ENCODE peak calls at places on chromosomes 1 and 21, in five cellular contexts. One of them, this sample, is unnamed. For H3K9me3, the result is how much of the 10 kb centered on the place peaks cover.

GRCh38 chr21:43824250-43824882 is 35.0 kb downstream of the RRP1 start:
- DNase-seq in CD4-positive, alpha-beta memory T cell: no peak
- DNase-seq in lung: no peak
- DNase-seq in mammary epithelial cell: peak
- DNase-seq in aorta: peak
- DNase-seq in this sample: no peak

GRCh38 chr1:41870076-41870562 is 48.6 kb downstream of the HIVEP3 start:
- DNase-seq in CD4-positive, alpha-beta memory T cell: no peak
- DNase-seq in lung: no peak
- DNase-seq in mammary epithelial cell: peak
- DNase-seq in aorta: no peak
- DNase-seq in this sample: no peak

GRCh38 chr1:53134961-53135734 is 7.3 kb downstream of the SLC1A7 start:
- DNase-seq in CD4-positive, alpha-beta memory T cell: no peak
- DNase-seq in lung: no peak
- DNase-seq in mammary epithelial cell: no peak
- DNase-seq in aorta: no peak
- DNase-seq in this sample: no peak

GRCh38 chr1:18681423-18681835 is 50.8 kb downstream of the PAX7 start:
- DNase-seq in CD4-positive, alpha-beta memory T cell: peak
- DNase-seq in lung: peak
- DNase-seq in mammary epithelial cell: peak
- DNase-seq in aorta: no peak
- DNase-seq in this sample: no peak

GRCh38 chr1:245440933-245441332 is 286.1 kb downstream of the KIF26B start:
- DNase-seq in CD4-positive, alpha-beta memory T cell: no peak
- DNase-seq in lung: no peak
- DNase-seq in mammary epithelial cell: no peak
- DNase-seq in aorta: no peak
- DNase-seq in this sample: no peak

GRCh38 chr1:196655494-196655893 is 3.7 kb downstream of the CFH start:
- DNase-seq in CD4-positive, alpha-beta memory T cell: no peak
- DNase-seq in lung: no peak
- DNase-seq in mammary epithelial cell: no peak
- DNase-seq in aorta: no peak
- DNase-seq in this sample: no peak

GRCh38 chr1:232011961-232012360 is 385.4 kb downstream of the DISC1 start:
- DNase-seq in CD4-positive, alpha-beta memory T cell: no peak
- DNase-seq in lung: no peak
- DNase-seq in mammary epithelial cell: no peak
- DNase-seq in aorta: no peak
- DNase-seq in this sample: no peak

GRCh38 chr1:20302093-20302471 is 11.4 kb downstream of the VWA5B1 start:
- DNase-seq in CD4-positive, alpha-beta memory T cell: no peak
- DNase-seq in lung: no peak
- DNase-seq in mammary epithelial cell: peak
- DNase-seq in aorta: no peak
- DNase-seq in this sample: no peak

GRCh38 chr1:84300991-84301758 is at the start of gene SAMD13:
- DNase-seq in CD4-positive, alpha-beta memory T cell: peak
- DNase-seq in lung: peak
- DNase-seq in mammary epithelial cell: peak
- DNase-seq in aorta: peak
- DNase-seq in this sample: peak

GRCh38 chr1:165695011-165695410 is 3.4 kb downstream of the ALDH9A1 start:
- DNase-seq in CD4-positive, alpha-beta memory T cell: no peak
- DNase-seq in lung: no peak
- DNase-seq in mammary epithelial cell: no peak
- DNase-seq in aorta: no peak
- DNase-seq in this sample: no peak

GRCh38 chr1:84020151-84020550 is 21.2 kb upstream of the TTLL7 start:
- DNase-seq in CD4-positive, alpha-beta memory T cell: no peak
- DNase-seq in lung: no peak
- DNase-seq in mammary epithelial cell: no peak
- DNase-seq in aorta: no peak
- DNase-seq in this sample: no peak

GRCh38 chr1:174626031-174627020 is 178.6 kb downstream of the GPR52 start:
- DNase-seq in CD4-positive, alpha-beta memory T cell: no peak
- DNase-seq in lung: no peak
- DNase-seq in mammary epithelial cell: peak
- DNase-seq in aorta: no peak
- DNase-seq in this sample: no peak

GRCh38 chr1:156860639-156861423 is at the start of gene NTRK1:
- DNase-seq in CD4-positive, alpha-beta memory T cell: peak
- DNase-seq in lung: no peak
- DNase-seq in mammary epithelial cell: peak
- DNase-seq in aorta: no peak
- DNase-seq in this sample: peak

GRCh38 chr1:96291468-96291867 is 430.1 kb upstream of the PTBP2 start:
- DNase-seq in CD4-positive, alpha-beta memory T cell: no peak
- DNase-seq in lung: no peak
- DNase-seq in mammary epithelial cell: peak
- DNase-seq in aorta: no peak
- DNase-seq in this sample: no peak

GRCh38 chr1:37265786-37266667 is 208.4 kb upstream of the ZC3H12A start:
- DNase-seq in CD4-positive, alpha-beta memory T cell: no peak
- DNase-seq in lung: no peak
- DNase-seq in mammary epithelial cell: no peak
- DNase-seq in aorta: no peak
- DNase-seq in this sample: no peak

GRCh38 chr1:87154351-87154750 is 174.3 kb upstream of the LMO4 start:
- DNase-seq in CD4-positive, alpha-beta memory T cell: no peak
- DNase-seq in lung: no peak
- DNase-seq in mammary epithelial cell: no peak
- DNase-seq in aorta: no peak
- DNase-seq in this sample: no peak

GRCh38 chr1:18110598-18110939 is 3.0 kb downstream of the IGSF21 start:
- DNase-seq in CD4-positive, alpha-beta memory T cell: no peak
- DNase-seq in lung: no peak
- DNase-seq in mammary epithelial cell: no peak
- DNase-seq in aorta: no peak
- DNase-seq in this sample: no peak

GRCh38 chr1:97827887-97828286 is 92.9 kb downstream of the DPYD start:
- DNase-seq in CD4-positive, alpha-beta memory T cell: no peak
- DNase-seq in lung: no peak
- DNase-seq in mammary epithelial cell: no peak
- DNase-seq in aorta: no peak
- DNase-seq in this sample: no peak

GRCh38 chr21:26888256-26888655 is 43.0 kb upstream of the ADAMTS1 start:
- DNase-seq in CD4-positive, alpha-beta memory T cell: no peak
- DNase-seq in lung: no peak
- DNase-seq in mammary epithelial cell: no peak
- DNase-seq in aorta: no peak
- DNase-seq in this sample: no peak

GRCh38 chr1:205849619-205850355 is at the start of gene PM20D1:
- DNase-seq in CD4-positive, alpha-beta memory T cell: peak
- DNase-seq in lung: peak
- DNase-seq in mammary epithelial cell: no peak
- DNase-seq in aorta: peak
- DNase-seq in this sample: peak

GRCh38 chr1:209485167-209485566 is 98.3 kb upstream of the CAMK1G start:
- DNase-seq in CD4-positive, alpha-beta memory T cell: no peak
- DNase-seq in lung: no peak
- DNase-seq in mammary epithelial cell: peak
- DNase-seq in aorta: no peak
- DNase-seq in this sample: no peak

GRCh38 chr1:18716112-18716784 is 85.6 kb downstream of the PAX7 start:
- DNase-seq in CD4-positive, alpha-beta memory T cell: no peak
- DNase-seq in lung: no peak
- DNase-seq in mammary epithelial cell: no peak
- DNase-seq in aorta: no peak
- DNase-seq in this sample: no peak

GRCh38 chr1:8371372-8371991 is 53.6 kb downstream of the SLC45A1 start:
- DNase-seq in CD4-positive, alpha-beta memory T cell: no peak
- DNase-seq in lung: no peak
- DNase-seq in mammary epithelial cell: no peak
- DNase-seq in aorta: no peak
- DNase-seq in this sample: no peak

GRCh38 chr1:19643113-19643512 is 998 bp upstream of the NBL1 start:
- DNase-seq in CD4-positive, alpha-beta memory T cell: no peak
- DNase-seq in lung: no peak
- DNase-seq in mammary epithelial cell: peak
- DNase-seq in aorta: peak
- DNase-seq in this sample: no peak

GRCh38 chr1:244918422-244919319 is 54.3 kb upstream of the HNRNPU start:
- DNase-seq in CD4-positive, alpha-beta memory T cell: peak
- DNase-seq in lung: peak
- DNase-seq in mammary epithelial cell: peak
- DNase-seq in aorta: peak
- DNase-seq in this sample: peak

GRCh38 chr1:216566809-216567208 is 143.6 kb upstream of the USH2A start:
- DNase-seq in CD4-positive, alpha-beta memory T cell: no peak
- DNase-seq in lung: no peak
- DNase-seq in mammary epithelial cell: peak
- DNase-seq in aorta: no peak
- DNase-seq in this sample: no peak

GRCh38 chr1:8122477-8123407 is 96.6 kb upstream of the ERRFI1 start:
- DNase-seq in CD4-positive, alpha-beta memory T cell: no peak
- DNase-seq in lung: no peak
- DNase-seq in mammary epithelial cell: no peak
- DNase-seq in aorta: no peak
- DNase-seq in this sample: no peak

GRCh38 chr21:34531399-34531798 is 19.4 kb upstream of the KCNE1 start:
- DNase-seq in CD4-positive, alpha-beta memory T cell: no peak
- DNase-seq in lung: no peak
- DNase-seq in mammary epithelial cell: no peak
- DNase-seq in aorta: no peak
- DNase-seq in this sample: no peak

GRCh38 chr1:227120827-227121226 is 180.7 kb downstream of the COQ8A start:
- DNase-seq in CD4-positive, alpha-beta memory T cell: no peak
- DNase-seq in lung: no peak
- DNase-seq in mammary epithelial cell: no peak
- DNase-seq in aorta: no peak
- DNase-seq in this sample: no peak

GRCh38 chr1:32907435-32907834 is 6.2 kb upstream of the TMEM54 start:
- DNase-seq in CD4-positive, alpha-beta memory T cell: no peak
- DNase-seq in lung: no peak
- DNase-seq in mammary epithelial cell: no peak
- DNase-seq in aorta: no peak
- DNase-seq in this sample: no peak

GRCh38 chr1:117795190-117795589 is 134.2 kb downstream of the GDAP2 start:
- DNase-seq in CD4-positive, alpha-beta memory T cell: no peak
- DNase-seq in lung: no peak
- DNase-seq in mammary epithelial cell: peak
- DNase-seq in aorta: no peak
- DNase-seq in this sample: no peak

GRCh38 chr21:16159213-16159970 is 429.6 kb downstream of the USP25 start:
- DNase-seq in CD4-positive, alpha-beta memory T cell: no peak
- DNase-seq in lung: no peak
- DNase-seq in mammary epithelial cell: no peak
- DNase-seq in aorta: no peak
- DNase-seq in this sample: no peak

GRCh38 chr1:50421768-50422674 is 1.2 kb downstream of the DMRTA2 start:
- DNase-seq in CD4-positive, alpha-beta memory T cell: no peak
- DNase-seq in lung: no peak
- DNase-seq in mammary epithelial cell: no peak
- DNase-seq in aorta: no peak
- DNase-seq in this sample: no peak
- H3K9me3 ChIP-seq in CD4-positive, alpha-beta memory T cell: under half
- H3K9me3 ChIP-seq in lung: under half
- H3K9me3 ChIP-seq in mammary epithelial cell: under half
- H3K9me3 ChIP-seq in aorta: under half
- H3K9me3 ChIP-seq in this sample: under half

DNA sequence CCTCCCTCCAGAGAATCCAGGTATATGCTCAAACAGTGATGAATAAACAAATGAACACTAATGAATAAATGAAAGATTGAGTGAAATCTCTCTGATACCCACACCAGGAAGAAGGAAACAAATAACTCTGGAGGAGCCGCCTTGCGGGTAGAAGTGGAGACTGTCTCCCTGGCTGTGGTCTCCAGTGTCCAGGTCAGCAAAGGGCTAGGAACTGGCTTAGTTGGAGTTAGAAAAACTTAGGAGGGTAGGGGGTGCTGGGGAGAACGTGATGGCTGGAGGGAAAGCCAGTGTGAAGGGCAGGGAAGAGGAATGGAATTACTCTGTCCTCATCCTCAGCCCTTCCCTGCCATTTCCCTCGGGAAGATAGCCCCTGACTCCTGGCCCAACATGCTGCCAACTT is 537 bp downstream of the RHBDL2 start:
- DNase-seq in CD4-positive, alpha-beta memory T cell: no peak
- DNase-seq in lung: no peak
- DNase-seq in mammary epithelial cell: no peak
- DNase-seq in aorta: no peak
- DNase-seq in this sample: no peak
- H3K4me3 ChIP-seq in CD4-positive, alpha-beta memory T cell: no peak
- H3K4me3 ChIP-seq in lung: peak
- H3K4me3 ChIP-seq in mammary epithelial cell: peak
- H3K4me3 ChIP-seq in aorta: no peak
- H3K4me3 ChIP-seq in this sample: no peak

DNA sequence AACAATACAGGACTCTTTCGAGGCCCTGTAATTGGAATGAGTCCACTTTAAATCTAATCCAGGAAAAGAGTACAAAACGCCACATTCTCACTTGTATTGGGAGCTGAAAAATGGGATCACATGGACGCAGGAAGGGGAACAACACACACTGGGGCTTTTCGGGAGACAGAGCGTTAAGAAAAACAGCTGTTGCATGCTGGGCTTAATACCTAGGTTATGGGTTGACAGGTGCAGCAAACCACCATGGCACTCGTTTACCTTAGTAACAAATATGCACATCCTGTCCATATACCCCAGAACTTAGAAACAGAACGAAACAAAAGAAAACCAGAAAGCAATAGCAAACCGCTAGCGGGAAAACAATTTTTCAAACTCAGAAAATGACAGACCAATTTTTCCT is 1532.7 kb upstream of the TPTE start:
- DNase-seq in CD4-positive, alpha-beta memory T cell: no peak
- DNase-seq in lung: no peak
- DNase-seq in mammary epithelial cell: no peak
- DNase-seq in aorta: no peak
- DNase-seq in this sample: no peak
- H3K9me3 ChIP-seq in CD4-positive, alpha-beta memory T cell: under half
- H3K9me3 ChIP-seq in lung: under half
- H3K9me3 ChIP-seq in mammary epithelial cell: under half
- H3K9me3 ChIP-seq in aorta: under half
- H3K9me3 ChIP-seq in this sample: under half

GRCh38 chr1:190474587-190475305 is 2.9 kb downstream of the BRINP3 start:
- DNase-seq in CD4-positive, alpha-beta memory T cell: no peak
- DNase-seq in lung: no peak
- DNase-seq in mammary epithelial cell: no peak
- DNase-seq in aorta: no peak
- DNase-seq in this sample: no peak
- H3K4me3 ChIP-seq in CD4-positive, alpha-beta memory T cell: no peak
- H3K4me3 ChIP-seq in lung: no peak
- H3K4me3 ChIP-seq in mammary epithelial cell: no peak
- H3K4me3 ChIP-seq in aorta: no peak
- H3K4me3 ChIP-seq in this sample: no peak

DNA sequence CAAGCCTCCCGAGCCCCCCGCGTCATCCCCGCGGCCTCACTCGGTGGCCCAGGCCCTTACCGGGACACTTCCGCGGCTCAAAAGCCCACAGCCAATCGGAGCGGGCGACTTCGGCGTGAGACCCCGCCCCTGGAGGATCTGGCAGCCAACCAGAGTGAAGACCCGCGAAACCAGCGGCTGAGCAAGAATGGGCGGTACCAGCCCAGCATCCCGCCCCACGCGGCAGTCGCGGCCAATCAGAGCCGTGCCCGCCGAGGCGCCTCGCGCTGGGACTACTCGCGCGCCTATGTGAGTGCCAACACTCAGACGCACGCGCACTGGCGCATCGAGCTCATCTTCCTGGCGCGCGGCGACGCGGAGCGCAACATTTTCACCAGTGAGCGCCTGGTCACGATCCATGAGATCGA is 22.5 kb downstream of the DISP3 start:
- DNase-seq in CD4-positive, alpha-beta memory T cell: peak
- DNase-seq in lung: no peak
- DNase-seq in mammary epithelial cell: no peak
- DNase-seq in aorta: no peak
- DNase-seq in this sample: peak
- H3K9me3 ChIP-seq in CD4-positive, alpha-beta memory T cell: under half
- H3K9me3 ChIP-seq in lung: under half
- H3K9me3 ChIP-seq in mammary epithelial cell: under half
- H3K9me3 ChIP-seq in aorta: under half
- H3K9me3 ChIP-seq in this sample: under half